ENCODE peak calls at places on chromosome 3, in four cellular contexts. F is Peyer's patch, R is tibial artery, V is omental fat pad. U is an unnamed sample.

GRCh38 chr3:187185759-187186158 is 11.5 kb upstream of the RTP1 start:
- DNase-seq in V (no peak), R (no peak), F (no peak), U (no peak)

GRCh38 chr3:49132437-49133225 is at the start of gene LAMB2:
- DNase-seq in R (peak; percentile 89), F (peak; percentile 83), V (peak; percentile 54), U (no peak)

GRCh38 chr3:30511524-30512278 is 94.7 kb upstream of the TGFBR2 start:
- DNase-seq in F (no peak), V (no peak), R (no peak), U (peak; percentile 87)

GRCh38 chr3:194973366-194974000 is 287.8 kb downstream of the FAM43A start:
- DNase-seq in R (no peak), V (no peak), F (no peak), U (no peak)

GRCh38 chr3:143763568-143764162 is 84.6 kb downstream of the SLC9A9 start:
- DNase-seq in R (no peak), F (no peak), V (no peak), U (no peak)

GRCh38 chr3:8757551-8758518 is 11.6 kb downstream of the OXTR start:
- DNase-seq in F (no peak), R (no peak), V (no peak), U (no peak)

GRCh38 chr3:72896996-72897757 is 9.3 kb downstream of the GXYLT2 start:
- DNase-seq in V (no peak), R (no peak), F (no peak), U (no peak)

GRCh38 chr3:146160233-146160963 is 586 bp downstream of the PLOD2 start:
- DNase-seq in R (peak; percentile 82), V (no peak), F (peak; percentile 67), U (no peak)

GRCh38 chr3:15152166-15152565 is 53.2 kb upstream of the RBSN start:
- DNase-seq in F (no peak), R (no peak), V (no peak), U (no peak)

GRCh38 chr3:27659279-27660021 is 62.7 kb downstream of the EOMES start:
- DNase-seq in R (peak; percentile 73), F (peak; percentile 83), V (no peak), U (no peak)
- TF ChIP-seq CTCF in R (peak; percentile 69), F (peak; percentile 44), V (no peak), U (peak; percentile 78)

GRCh38 chr3:157888040-157888439 is 218.2 kb downstream of the SHOX2 start:
- DNase-seq in R (no peak), V (no peak), F (no peak), U (no peak)
- TF ChIP-seq CTCF in R (no peak), V (no peak), F (no peak), U (no peak)

DNA sequence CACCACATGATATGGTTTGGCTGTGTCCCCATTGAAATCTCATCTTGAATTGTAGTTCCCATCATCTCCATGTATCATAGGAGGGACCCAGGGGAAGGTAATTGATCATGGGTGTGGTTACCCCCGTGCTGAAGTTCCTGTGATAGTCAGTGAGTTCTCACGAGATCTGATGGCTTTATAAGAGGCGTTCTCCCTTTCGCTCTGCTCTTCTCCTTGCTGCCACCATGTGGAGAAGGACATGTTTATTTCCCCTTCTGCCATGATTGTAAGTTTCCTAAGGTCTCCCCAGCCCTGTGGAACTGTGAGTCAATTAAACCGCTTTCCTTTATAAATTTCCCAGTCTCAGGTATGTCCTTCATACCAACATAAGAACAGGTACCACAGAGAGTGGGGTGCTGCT is 21.9 kb downstream of the OSTN start:
- DNase-seq in V (no peak), F (no peak), R (no peak), U (no peak)
- TF ChIP-seq CTCF in V (no peak), F (no peak), R (no peak), U (peak; percentile 34)

DNA sequence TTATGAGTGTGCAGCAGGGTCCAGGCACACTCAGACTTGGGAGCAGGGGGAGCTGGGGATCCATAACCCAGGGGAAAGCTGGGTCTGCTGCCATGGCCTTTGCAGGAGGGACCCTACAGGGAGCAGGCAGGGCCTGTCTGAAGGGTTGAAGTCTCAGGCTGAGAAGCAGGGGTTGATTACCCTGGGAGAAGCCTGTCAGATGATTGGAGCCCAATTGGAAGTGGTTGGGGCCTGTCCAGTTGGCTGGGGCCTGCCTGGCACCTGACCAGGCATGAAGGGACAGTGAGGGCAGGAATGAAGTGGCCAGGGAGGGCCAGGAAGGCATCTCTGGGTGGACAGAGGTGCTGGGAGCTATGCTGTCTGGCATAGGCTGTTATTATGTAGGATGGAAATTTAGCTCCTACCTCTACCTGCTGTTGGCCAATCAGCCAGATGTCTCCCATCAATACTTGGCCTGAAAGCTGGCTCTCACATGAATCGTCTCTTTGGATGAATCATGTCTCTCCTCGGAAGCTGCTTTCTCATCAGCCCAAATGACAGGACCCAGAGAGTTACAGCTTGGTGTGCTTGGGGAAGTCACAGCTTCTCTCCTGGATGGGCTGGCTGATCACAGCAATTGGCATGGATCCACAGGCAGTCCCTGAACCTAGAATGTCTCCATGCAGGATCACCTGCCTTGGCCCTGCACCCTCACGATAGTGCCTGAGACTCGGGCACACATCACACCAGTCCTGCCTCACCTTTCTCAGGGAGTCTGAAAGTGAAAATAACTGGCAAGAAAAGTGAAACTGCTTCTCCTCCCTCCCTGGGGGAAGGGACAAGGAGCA is 27.5 kb upstream of the SLCO2A1 start:
- DNase-seq in V (no peak), F (no peak), R (peak; percentile 37), U (peak; percentile 19)
- TF ChIP-seq CTCF in V (no peak), F (no peak), R (no peak), U (no peak)

GRCh38 chr3:188661801-188662200 is 507.8 kb downstream of the LPP start:
- DNase-seq in V (no peak), R (no peak), F (no peak), U (no peak)

GRCh38 chr3:188662214-188662613 is 508.3 kb downstream of the LPP start:
- DNase-seq in R (no peak), F (no peak), V (no peak), U (no peak)

GRCh38 chr3:188663839-188664238 is 507.9 kb upstream of the TPRG1 start:
- DNase-seq in V (no peak), F (no peak), R (no peak), U (no peak)

GRCh38 chr3:188659444-188660100 is 505.6 kb downstream of the LPP start:
- DNase-seq in V (no peak), R (no peak), F (no peak), U (no peak)

GRCh38 chr3:188664795-188665194 is 507.0 kb upstream of the TPRG1 start:
- DNase-seq in V (no peak), R (no peak), F (peak; percentile 52), U (no peak)
- TF ChIP-seq CTCF in V (no peak), R (no peak), F (no peak), U (peak; percentile 24)

GRCh38 chr3:123375014-123375940 is 73.6 kb downstream of the ADCY5 start:
- DNase-seq in R (peak; percentile 59), V (no peak), F (peak; percentile 26), U (no peak)
- TF ChIP-seq CTCF in R (no peak), V (no peak), F (no peak), U (no peak)

GRCh38 chr3:180690061-180690460 is 10.8 kb upstream of the CCDC39 start:
- DNase-seq in F (no peak), V (no peak), R (no peak), U (no peak)
- TF ChIP-seq CTCF in F (no peak), V (no peak), R (no peak), U (no peak)

DNA sequence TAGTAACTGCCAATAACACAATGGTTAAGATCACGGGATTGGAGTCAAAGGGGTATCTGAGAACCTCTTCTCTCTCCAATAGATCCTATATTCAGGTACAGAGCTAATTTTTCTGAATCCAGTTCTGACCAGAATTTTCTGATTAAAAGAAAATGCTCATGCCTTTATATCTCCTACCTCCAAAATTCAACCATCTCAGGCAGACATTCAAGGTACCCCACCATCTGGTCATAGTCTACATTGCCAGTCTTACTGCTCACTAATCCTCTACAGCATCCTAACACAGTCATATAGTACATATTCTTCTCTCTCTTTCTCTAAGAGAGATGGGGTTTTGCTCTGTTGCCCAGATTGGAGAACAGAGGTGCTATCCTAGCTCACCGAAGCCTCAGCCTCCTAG is 59.1 kb downstream of the LSAMP start:
- DNase-seq in V (no peak), R (no peak), F (no peak), U (no peak)
- TF ChIP-seq CTCF in V (no peak), R (no peak), F (no peak), U (no peak)

U was measured in RWPE2.